ENCODE peak calls at places on chromosomes 3 and 15, in five cellular contexts. D is GOT3; I is stimulated activated CD8-positive, alpha-beta memory T cell treated with anti-CD3 and anti-CD28 coated beads, Interleukin-7, amount 100 ng/mL, for 24 hours; H is psoas muscle; C is activated T-helper 1 cell treated with Interleukin-2 at 50 U/mL for 16 hours. E is an unnamed sample.

GRCh38 chr3:158492685-158493084 is 78.3 kb upstream of the MLF1 start:
- DNase-seq in D (no peak), I (no peak), H (no peak), C (no peak), E (no peak)

GRCh38 chr3:50675179-50676030 is 678 bp downstream of the DOCK3 start:
- DNase-seq in D (no peak), I (peak; percentile 31), H (peak; percentile 33), C (peak; percentile 27), E (no peak)

GRCh38 chr15:29740692-29741311 is 81.5 kb downstream of the TJP1 start:
- DNase-seq in D (no peak), I (no peak), H (no peak), C (no peak), E (no peak)

GRCh38 chr3:12231481-12231880 is 57.4 kb upstream of the PPARG start:
- DNase-seq in D (no peak), I (no peak), H (no peak), C (no peak), E (no peak)

GRCh38 chr3:52798978-52799476 is 4.4 kb downstream of the ITIH3 start:
- DNase-seq in D (no peak), I (no peak), H (no peak), C (no peak), E (no peak)

GRCh38 chr3:194485876-194486539 is 794 bp downstream of the ATP13A3 start:
- DNase-seq in D (no peak), I (peak; percentile 31), H (peak; percentile 50), C (peak; percentile 16), E (peak; percentile 36)

GRCh38 chr15:98646546-98647025 is 1.8 kb upstream of the IGF1R start:
- DNase-seq in D (no peak), I (no peak), H (no peak), C (no peak), E (no peak)

GRCh38 chr15:53716909-53717878 is 42.3 kb downstream of the WDR72 start:
- DNase-seq in D (no peak), I (no peak), H (no peak), C (no peak), E (no peak)

GRCh38 chr15:32877201-32877600 is 159.4 kb downstream of the GREM1 start:
- DNase-seq in D (no peak), I (no peak), H (no peak), C (no peak), E (no peak)

GRCh38 chr15:49472338-49472737 is 49.3 kb downstream of the FGF7 start:
- DNase-seq in D (no peak), I (no peak), H (no peak), C (no peak), E (no peak)

GRCh38 chr3:39104961-39105686 is 2.3 kb downstream of the GORASP1 start:
- DNase-seq in D (no peak), I (no peak), H (no peak), C (no peak), E (no peak)

GRCh38 chr15:48796930-48797329 is 13.9 kb downstream of the CEP152 start:
- DNase-seq in D (no peak), I (no peak), H (no peak), C (no peak), E (no peak)

GRCh38 chr3:161320837-161321236 is 50.5 kb downstream of the SPTSSB start:
- DNase-seq in D (no peak), I (no peak), H (no peak), C (no peak), E (no peak)

GRCh38 chr3:194711913-194712312 is 26.2 kb downstream of the FAM43A start:
- DNase-seq in D (no peak), I (no peak), H (peak; percentile 22), C (no peak), E (no peak)

GRCh38 chr15:96358006-96358794 is 27.7 kb downstream of the NR2F2 start:
- DNase-seq in D (no peak), I (no peak), H (no peak), C (no peak), E (no peak)

GRCh38 chr3:97778152-97778551 is 13.6 kb downstream of the ARL6 start:
- DNase-seq in D (no peak), I (no peak), H (no peak), C (no peak), E (no peak)

GRCh38 chr3:183252973-183253363 is at the start of gene B3GNT5:
- DNase-seq in D (no peak), I (no peak), H (peak; percentile 49), C (no peak), E (no peak)

GRCh38 chr15:69451951-69452701 is 492 bp upstream of the RPLP1 start:
- DNase-seq in D (no peak), I (no peak), H (no peak), C (no peak), E (no peak)

GRCh38 chr3:16350041-16350952 is 85.3 kb downstream of the OXNAD1 start:
- DNase-seq in D (no peak), I (no peak), H (no peak), C (no peak), E (no peak)

GRCh38 chr15:53202876-53203275 is 412.7 kb upstream of the ONECUT1 start:
- DNase-seq in D (no peak), I (no peak), H (no peak), C (no peak), E (no peak)

GRCh38 chr3:113251817-113252216 is 40.5 kb downstream of the BOC start:
- DNase-seq in D (no peak), I (no peak), H (no peak), C (no peak), E (no peak)